ENCODE peak calls at places on chromosomes 12 and 14, in six cellular contexts. I is IMR-90; O is CD4-positive, alpha-beta memory T cell; D is Panc1; R is Peyer's patch; T is neuronal stem cell. G is an unnamed sample. For H3K4me1 and H3K9me3, the result is how much of the 10 kb centered on the place peaks cover.

GRCh38 chr12:116551952-116552749 is 7.0 kb upstream of the MAP1LC3B2 start:
- DNase-seq in I (peak), O (no peak), D (no peak), R (no peak), T (no peak), G (no peak)

GRCh38 chr12:12305568-12306300 is 38.9 kb upstream of the LRP6 start:
- DNase-seq in I (no peak), O (no peak), D (no peak), R (no peak), T (no peak), G (no peak)

GRCh38 chr12:48794870-48795269 is 6.0 kb upstream of the ADCY6 start:
- DNase-seq in I (peak), O (no peak), D (no peak), R (no peak), T (no peak), G (no peak)

GRCh38 chr12:26863515-26863914 is 30.5 kb upstream of the ITPR2 start:
- DNase-seq in I (peak), O (no peak), D (no peak), R (no peak), T (no peak), G (no peak)

GRCh38 chr12:76018111-76018510 is 13.5 kb downstream of the PHLDA1 start:
- DNase-seq in I (peak), O (no peak), D (no peak), R (no peak), T (no peak), G (no peak)

GRCh38 chr12:89708793-89709156 is at the start of gene ATP2B1:
- DNase-seq in I (peak), O (peak), D (no peak), R (peak), T (peak), G (peak)

GRCh38 chr12:9992296-9992695 is 6.6 kb downstream of the CLEC1B start:
- DNase-seq in I (no peak), O (no peak), D (no peak), R (no peak), T (no peak), G (no peak)

GRCh38 chr12:116201908-116202307 is 75.6 kb downstream of the MED13L start:
- DNase-seq in I (peak), O (no peak), D (no peak), R (no peak), T (no peak), G (no peak)

GRCh38 chr12:29282452-29282851 is 98.5 kb downstream of the ERGIC2 start:
- DNase-seq in I (no peak), O (no peak), D (no peak), R (no peak), T (no peak), G (no peak)

GRCh38 chr12:93135286-93136239 is 206.5 kb upstream of the EEA1 start:
- DNase-seq in I (peak), O (no peak), D (no peak), R (no peak), T (no peak), G (no peak)

GRCh38 chr14:100317897-100318808 is 5.0 kb upstream of the SLC25A47 start:
- DNase-seq in I (peak), O (peak), D (no peak), R (peak), T (no peak), G (peak)

GRCh38 chr14:23569443-23570151 is 2.0 kb upstream of the AP1G2 start:
- DNase-seq in I (no peak), O (no peak), D (no peak), R (peak), T (no peak), G (no peak)

GRCh38 chr12:9227953-9228352 is 19.8 kb upstream of the PZP start:
- DNase-seq in I (no peak), O (no peak), D (no peak), R (no peak), T (no peak), G (no peak)

GRCh38 chr12:57240069-57240921 is 10.7 kb downstream of the STAC3 start:
- DNase-seq in I (peak), O (peak), D (no peak), R (peak), T (no peak), G (peak)

GRCh38 chr12:40034712-40035111 is 71.2 kb downstream of the SLC2A13 start:
- DNase-seq in I (peak), O (no peak), D (no peak), R (no peak), T (no peak), G (no peak)

GRCh38 chr14:50318031-50318626 is 6.0 kb downstream of the DMAC2L start:
- DNase-seq in I (peak), O (no peak), D (no peak), R (no peak), T (no peak), G (no peak)

GRCh38 chr12:101038289-101038871 is 171.7 kb downstream of the SLC5A8 start:
- DNase-seq in I (peak), O (no peak), D (no peak), R (no peak), T (no peak), G (no peak)

GRCh38 chr12:120760349-120761245 is 35.0 kb downstream of the ACADS start:
- DNase-seq in I (no peak), O (peak), D (no peak), R (no peak), T (no peak), G (peak)

GRCh38 chr14:65280653-65281052 is 131.9 kb upstream of the FUT8 start:
- DNase-seq in I (no peak), O (no peak), D (no peak), R (no peak), T (no peak), G (no peak)

GRCh38 chr12:52007158-52007921 is 594 bp downstream of the TAMALIN start:
- DNase-seq in I (no peak), O (peak), D (no peak), R (peak), T (no peak), G (peak)

GRCh38 chr12:89880695-89881350 is 172.2 kb upstream of the ATP2B1 start:
- DNase-seq in I (no peak), O (peak), D (no peak), R (peak), T (no peak), G (peak)

GRCh38 chr12:3600951-3601350 is 109.9 kb downstream of the PRMT8 start:
- DNase-seq in I (no peak), O (no peak), D (no peak), R (no peak), T (no peak), G (no peak)

GRCh38 chr14:45199246-45199645 is 53.8 kb downstream of the MIS18BP1 start:
- DNase-seq in I (peak), O (no peak), D (no peak), R (no peak), T (no peak), G (no peak)

GRCh38 chr12:25983625-25984024 is 25.1 kb downstream of the RASSF8 start:
- DNase-seq in I (no peak), O (no peak), D (no peak), R (no peak), T (no peak), G (no peak)

GRCh38 chr12:128792881-128793280 is 30.9 kb downstream of the SLC15A4 start:
- DNase-seq in I (no peak), O (no peak), D (no peak), R (no peak), T (no peak), G (no peak)

GRCh38 chr14:94293578-94293924 is 483 bp upstream of the SERPINA10 start:
- DNase-seq in I (no peak), O (no peak), D (no peak), R (no peak), T (no peak), G (no peak)

GRCh38 chr12:70787612-70788011 is 132.9 kb downstream of the PTPRR start:
- DNase-seq in I (no peak), O (no peak), D (no peak), R (no peak), T (no peak), G (no peak)

GRCh38 chr12:131510431-131510830 is 200.5 kb upstream of the SFSWAP start:
- DNase-seq in I (no peak), O (no peak), D (no peak), R (no peak), T (no peak), G (no peak)

GRCh38 chr12:14772946-14773345 is 30.3 kb downstream of the WBP11 start:
- DNase-seq in I (no peak), O (no peak), D (no peak), R (no peak), T (no peak), G (no peak)
- H3K4me3 ChIP-seq in I (no peak), O (no peak), D (peak), R (no peak), T (no peak), G (no peak)

GRCh38 chr14:60210703-60211102 is 38.3 kb upstream of the PPM1A start:
- DNase-seq in I (no peak), O (no peak), D (no peak), R (no peak), T (no peak), G (no peak)

GRCh38 chr14:60206249-60206670 is 41.1 kb upstream of the DHRS7 start:
- DNase-seq in I (no peak), O (no peak), D (no peak), R (peak), T (no peak), G (no peak)

GRCh38 chr14:60204104-60204842 is 39.1 kb upstream of the DHRS7 start:
- DNase-seq in I (no peak), O (no peak), D (no peak), R (no peak), T (no peak), G (no peak)

GRCh38 chr14:60206837-60207533 is 41.8 kb upstream of the DHRS7 start:
- DNase-seq in I (no peak), O (no peak), D (no peak), R (no peak), T (no peak), G (no peak)

DNA sequence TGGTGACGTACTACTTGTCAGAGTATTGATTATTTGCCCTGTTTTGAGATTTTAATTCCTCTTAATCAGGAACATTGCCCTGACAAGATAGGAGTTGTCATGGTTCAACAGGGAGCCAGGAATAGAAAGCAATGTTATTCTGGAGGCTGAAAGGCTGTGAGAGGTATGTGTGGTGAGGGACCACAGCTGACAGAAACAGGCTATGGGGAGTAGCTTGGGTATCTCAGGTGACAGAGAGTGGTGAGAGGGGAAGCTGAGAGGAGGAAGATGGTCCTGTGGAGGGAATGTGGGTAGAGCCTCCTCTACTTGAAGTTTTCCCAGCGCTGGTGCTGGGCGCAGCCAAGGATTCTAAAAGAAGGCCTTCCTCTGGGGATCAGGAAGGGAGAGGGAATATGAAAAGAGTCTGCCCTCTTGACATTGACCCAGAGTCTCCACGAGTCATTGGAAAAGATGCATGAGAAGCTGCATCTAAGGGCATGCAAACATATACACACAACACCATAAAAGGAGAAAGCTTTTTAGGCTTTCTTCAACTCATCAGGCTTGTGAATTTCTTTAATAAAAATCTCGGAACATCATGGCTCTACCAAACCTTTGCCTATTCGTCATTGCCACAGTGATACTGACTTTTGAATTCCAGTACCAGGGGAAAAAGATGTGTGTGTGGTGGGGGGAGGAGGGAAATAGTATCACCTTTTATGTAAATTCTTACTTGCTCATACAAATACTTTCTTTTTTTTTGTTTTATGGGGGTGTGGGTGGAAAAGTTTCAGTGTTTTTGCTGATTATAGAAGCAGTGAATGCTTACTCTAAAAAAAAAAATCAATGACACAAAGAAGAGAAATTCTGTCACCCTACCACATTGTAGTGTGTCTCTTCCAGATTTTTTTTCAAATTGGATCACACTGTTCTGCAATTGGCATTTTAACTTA is 39.9 kb upstream of the DHRS7 start:
- DNase-seq in I (no peak), O (no peak), D (no peak), R (no peak), T (no peak), G (no peak)
- H3K4me1 ChIP-seq in I (under half), O (under half), D (under half), R (under half), T (under half), G (under half)

DNA sequence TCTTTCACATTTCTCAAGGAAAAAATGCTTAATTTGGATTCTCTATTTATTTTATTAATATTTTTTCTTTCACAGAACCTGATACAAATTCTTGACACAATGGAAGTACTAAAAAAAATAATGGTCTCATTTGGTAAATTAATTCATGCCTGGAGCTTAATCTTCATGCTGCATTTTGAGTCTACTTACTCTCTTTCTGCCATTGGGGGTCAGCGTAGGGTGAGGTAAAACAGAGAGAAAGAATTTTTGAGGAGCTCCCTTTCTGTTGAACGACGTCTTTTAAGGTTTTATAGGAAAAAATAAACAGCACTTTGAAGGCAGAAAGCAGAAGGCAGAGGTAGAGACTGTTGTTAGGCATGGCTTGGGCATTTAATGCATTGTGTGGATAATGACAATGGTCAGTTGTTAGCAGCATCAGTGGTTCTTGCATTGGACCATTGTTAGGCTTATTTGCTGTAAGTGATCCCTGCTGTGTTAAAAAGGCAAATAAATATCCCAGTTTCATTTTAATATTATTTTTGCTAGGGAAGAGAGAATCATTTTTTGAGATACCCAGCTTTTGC is 557.2 kb upstream of the STXBP6 start:
- DNase-seq in I (no peak), O (no peak), D (no peak), R (no peak), T (no peak), G (no peak)
- H3K9me3 ChIP-seq in I (under half), O (under half), D (under half), R (under half), T (under half), G (under half)

GRCh38 chr12:127381043-127381668 is 885.8 kb upstream of the TMEM132C start:
- DNase-seq in I (no peak), O (peak), D (no peak), R (peak), T (peak), G (peak)
- H3K4me3 ChIP-seq in I (peak), O (no peak), D (no peak), R (no peak), T (no peak), G (no peak)

GRCh38 chr14:74620923-74621322 is 8.9 kb upstream of the LTBP2 start:
- DNase-seq in I (no peak), O (no peak), D (no peak), R (no peak), T (no peak), G (no peak)
- H3K4me1 ChIP-seq in I (under half), O (under half), D (half or more), R (under half), T (under half), G (under half)

GRCh38 chr14:104440297-104440956 is 139.1 kb upstream of the C14orf180 start:
- DNase-seq in I (no peak), O (no peak), D (no peak), R (no peak), T (no peak), G (no peak)
- H3K9me3 ChIP-seq in I (under half), O (under half), D (under half), R (under half), T (under half), G (under half)

DNA sequence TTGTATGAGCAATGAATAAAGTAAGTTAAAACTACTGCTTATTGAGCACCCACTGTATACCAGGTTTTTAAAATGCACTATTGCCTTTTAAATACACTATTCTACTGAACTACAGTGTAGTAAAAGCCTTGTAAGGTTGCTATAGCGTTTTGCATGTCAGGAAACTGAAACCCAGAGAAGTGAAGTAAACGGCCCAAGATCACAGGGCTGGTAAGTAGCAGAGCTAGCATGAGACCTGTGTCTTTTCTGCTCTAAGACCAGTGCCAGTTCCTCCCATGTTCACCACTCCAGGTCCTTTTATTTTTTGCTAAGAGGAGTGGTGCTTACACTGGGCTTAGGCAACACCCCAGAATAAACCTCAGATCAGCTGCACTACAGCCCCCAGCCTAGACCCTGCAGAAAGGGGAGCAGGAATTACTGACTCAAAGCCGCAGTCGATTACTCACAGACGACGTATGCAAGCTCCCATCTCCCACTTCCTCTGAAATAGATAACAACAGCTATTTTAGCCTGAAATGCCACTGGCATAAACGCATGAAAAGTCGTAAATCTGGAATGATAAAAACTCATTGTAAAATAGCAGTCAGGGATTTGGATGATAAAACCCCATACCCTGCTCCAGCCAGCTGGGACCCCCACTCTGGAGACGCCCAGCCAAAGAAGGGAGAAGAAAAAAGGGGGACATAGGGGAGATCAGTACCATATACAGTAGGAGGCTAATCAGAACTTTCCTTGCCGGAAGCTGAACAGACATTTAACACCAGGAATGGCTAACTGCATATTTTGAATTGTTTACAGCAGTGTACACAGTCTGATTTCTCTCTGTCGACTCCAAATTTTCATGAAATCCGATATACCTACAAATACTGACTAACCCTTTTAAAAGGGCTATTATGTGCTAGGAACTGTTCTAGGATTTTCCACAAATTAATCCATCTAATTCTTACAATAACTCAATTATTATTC is 108.3 kb downstream of the NUAK1 start:
- DNase-seq in I (peak), O (no peak), D (peak), R (no peak), T (no peak), G (no peak)
- H3K4me3 ChIP-seq in I (peak), O (no peak), D (no peak), R (no peak), T (no peak), G (no peak)

GRCh38 chr14:76948213-76948947 is 80.1 kb downstream of the IRF2BPL start:
- DNase-seq in I (no peak), O (no peak), D (no peak), R (no peak), T (no peak), G (no peak)

GRCh38 chr14:76947838-76948184 is 80.7 kb downstream of the IRF2BPL start:
- DNase-seq in I (no peak), O (no peak), D (no peak), R (no peak), T (no peak), G (no peak)

GRCh38 chr14:76947078-76947837 is 81.2 kb downstream of the IRF2BPL start:
- DNase-seq in I (peak), O (peak), D (no peak), R (peak), T (peak), G (peak)

GRCh38 chr14:76950043-76951020 is 78.2 kb downstream of the IRF2BPL start:
- DNase-seq in I (peak), O (no peak), D (no peak), R (no peak), T (no peak), G (no peak)

DNA sequence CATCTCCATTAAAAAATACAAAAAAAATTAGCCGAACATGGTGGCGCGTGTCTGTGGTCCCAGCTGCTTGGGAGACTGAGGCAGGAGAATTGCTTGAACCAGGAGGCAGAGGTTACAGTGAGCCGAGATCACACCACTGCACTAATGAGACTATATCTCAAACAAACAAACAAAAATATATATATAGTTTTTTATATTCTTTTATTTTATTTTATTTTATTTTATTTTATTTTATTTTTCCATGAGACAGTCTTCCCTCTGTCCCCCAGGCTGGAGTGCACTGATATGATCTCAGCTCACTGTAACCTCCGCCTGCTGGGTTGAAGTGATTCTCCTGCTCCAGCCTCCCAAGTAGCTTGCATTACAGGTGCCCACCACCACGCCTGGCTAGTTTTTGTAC is 79.5 kb downstream of the IRF2BPL start:
- DNase-seq in I (no peak), O (no peak), D (no peak), R (no peak), T (no peak), G (no peak)
- H3K4me1 ChIP-seq in I (under half), O (under half), D (under half), R (under half), T (under half), G (under half)